ENCODE peak calls at places on chromosomes 1 and 21, in ten cellular contexts. B is prostate gland, H is IMR-90, D is mammary epithelial cell, L is MM.1S, A is left ventricle myocardium inferior, V is heart right ventricle, T is lung, Y is cardiac muscle cell, N is heart left ventricle. F is an unnamed sample.
A peak's percentile ranks its signal among the peaks of the same experiment; 100 is the strongest.

GRCh38 chr1:67766117-67766978 is 66.9 kb downstream of the GNG12 start:
- DNase-seq in B (no peak), H (peak; percentile 94), D (peak; percentile 70), L (peak; percentile 59), A (no peak), V (peak; percentile 32), T (no peak), Y (peak; percentile 71), N (peak; percentile 31), F (no peak)

GRCh38 chr1:87887095-87887494 is 558.4 kb downstream of the LMO4 start:
- DNase-seq in B (no peak), H (no peak), D (no peak), L (no peak), A (no peak), V (no peak), T (no peak), Y (no peak), N (no peak), F (no peak)

GRCh38 chr1:165329104-165329503 is 27.4 kb downstream of the LMX1A start:
- DNase-seq in B (no peak), H (no peak), D (no peak), L (no peak), A (no peak), V (no peak), T (no peak), Y (no peak), N (no peak), F (no peak)

GRCh38 chr1:191582169-191582568 is 576.1 kb upstream of the RGS18 start:
- DNase-seq in B (no peak), H (no peak), D (no peak), L (peak; percentile 25), A (no peak), V (no peak), T (no peak), Y (no peak), N (no peak), F (no peak)

GRCh38 chr1:27602510-27603319 is 1.2 kb downstream of the AHDC1 start:
- DNase-seq in B (peak; percentile 59), H (peak; percentile 31), D (peak; percentile 30), L (peak; percentile 24), A (peak; percentile 61), V (peak; percentile 69), T (no peak), Y (peak; percentile 58), N (peak; percentile 73), F (peak; percentile 79)

GRCh38 chr1:222283147-222283768 is 264.6 kb downstream of the HHIPL2 start:
- DNase-seq in B (no peak), H (peak; percentile 99), D (no peak), L (no peak), A (no peak), V (no peak), T (no peak), Y (no peak), N (no peak), F (no peak)

GRCh38 chr1:62687421-62687902 is 724 bp downstream of the DOCK7 start:
- DNase-seq in B (peak; percentile 16), H (peak; percentile 43), D (peak; percentile 41), L (peak; percentile 35), A (peak; percentile 32), V (peak; percentile 17), T (peak; percentile 29), Y (peak; percentile 79), N (peak; percentile 22), F (no peak)

GRCh38 chr21:45277101-45278045 is 10.3 kb downstream of the POFUT2 start:
- DNase-seq in B (no peak), H (no peak), D (no peak), L (no peak), A (no peak), V (no peak), T (no peak), Y (no peak), N (no peak), F (no peak)

GRCh38 chr1:117237701-117238413 is 27.1 kb upstream of the VTCN1 start:
- DNase-seq in B (no peak), H (no peak), D (peak; percentile 40), L (no peak), A (no peak), V (no peak), T (no peak), Y (no peak), N (no peak), F (no peak)

DNA sequence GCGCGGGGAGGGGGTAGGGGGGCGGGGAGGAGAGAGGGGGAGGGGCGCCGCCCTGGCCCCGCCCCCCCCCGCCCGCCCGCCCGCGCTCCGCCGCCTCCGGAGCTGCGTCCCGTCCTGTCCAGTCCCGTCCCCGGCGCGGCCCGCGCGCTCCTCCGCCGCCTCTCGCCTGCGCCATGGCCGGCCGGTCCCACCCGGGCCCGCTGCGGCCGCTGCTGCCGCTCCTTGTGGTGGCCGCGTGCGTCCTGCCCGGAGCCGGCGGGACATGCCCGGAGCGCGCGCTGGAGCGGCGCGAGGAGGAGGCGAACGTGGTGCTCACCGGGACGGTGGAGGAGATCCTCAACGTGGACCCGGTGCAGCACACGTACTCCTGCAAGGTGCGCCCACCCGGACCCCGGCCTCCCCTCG is at the start of gene AGRN:
- DNase-seq in B (no peak), H (no peak), D (peak; percentile 38), L (peak; percentile 19), A (no peak), V (no peak), T (no peak), Y (peak; percentile 69), N (peak; percentile 59), F (peak; percentile 60)
- H3K4me3 ChIP-seq in B (peak within 1 kb of the TSS; percentile 78), H (peak within 1 kb of the TSS; percentile 86), D (peak within 1 kb of the TSS; percentile 95), L (peak within 1 kb of the TSS; percentile 36), A (peak within 1 kb of the TSS; percentile 89), V (peak within 1 kb of the TSS; percentile 67), T (peak within 1 kb of the TSS; percentile 72), Y (peak within 1 kb of the TSS; percentile 93), N (peak within 1 kb of the TSS; percentile 80), F (peak within 1 kb of the TSS; percentile 48)

DNA sequence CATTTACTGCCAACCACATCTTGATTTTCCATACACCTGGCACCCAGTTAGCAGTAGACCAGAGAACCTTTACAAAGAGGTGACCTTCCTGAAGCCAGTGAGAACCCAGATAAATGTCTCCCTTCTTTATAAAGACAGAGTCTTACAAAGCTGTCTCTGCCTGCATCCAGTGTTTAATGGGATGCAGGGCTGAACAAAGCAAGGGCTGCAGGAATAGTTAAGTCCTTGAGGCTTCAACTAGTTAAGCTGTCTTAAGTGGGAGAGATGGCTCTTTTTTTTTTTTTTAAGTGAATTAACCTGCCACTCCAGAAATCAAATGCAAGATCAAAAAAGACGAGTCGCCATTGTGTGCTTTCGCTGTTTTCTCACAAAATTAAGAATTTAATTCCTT is 1.5 kb downstream of the AHCYL1 start:
- DNase-seq in B (no peak), H (no peak), D (no peak), L (no peak), A (no peak), V (no peak), T (no peak), Y (no peak), N (no peak), F (no peak)
- H3K4me1 ChIP-seq in B (peaks cover 4% of the 10 kb centered on the region), H (peaks cover 13% of the 10 kb centered on the region), D (peaks cover 26% of the 10 kb centered on the region), L (no peaks in the 10 kb centered on the region), A (peaks cover 75% of the 10 kb centered on the region), V (peaks cover 61% of the 10 kb centered on the region), T (no peaks in the 10 kb centered on the region), Y (peaks cover 31% of the 10 kb centered on the region), N (peaks cover 23% of the 10 kb centered on the region), F (peaks cover 34% of the 10 kb centered on the region)

DNA sequence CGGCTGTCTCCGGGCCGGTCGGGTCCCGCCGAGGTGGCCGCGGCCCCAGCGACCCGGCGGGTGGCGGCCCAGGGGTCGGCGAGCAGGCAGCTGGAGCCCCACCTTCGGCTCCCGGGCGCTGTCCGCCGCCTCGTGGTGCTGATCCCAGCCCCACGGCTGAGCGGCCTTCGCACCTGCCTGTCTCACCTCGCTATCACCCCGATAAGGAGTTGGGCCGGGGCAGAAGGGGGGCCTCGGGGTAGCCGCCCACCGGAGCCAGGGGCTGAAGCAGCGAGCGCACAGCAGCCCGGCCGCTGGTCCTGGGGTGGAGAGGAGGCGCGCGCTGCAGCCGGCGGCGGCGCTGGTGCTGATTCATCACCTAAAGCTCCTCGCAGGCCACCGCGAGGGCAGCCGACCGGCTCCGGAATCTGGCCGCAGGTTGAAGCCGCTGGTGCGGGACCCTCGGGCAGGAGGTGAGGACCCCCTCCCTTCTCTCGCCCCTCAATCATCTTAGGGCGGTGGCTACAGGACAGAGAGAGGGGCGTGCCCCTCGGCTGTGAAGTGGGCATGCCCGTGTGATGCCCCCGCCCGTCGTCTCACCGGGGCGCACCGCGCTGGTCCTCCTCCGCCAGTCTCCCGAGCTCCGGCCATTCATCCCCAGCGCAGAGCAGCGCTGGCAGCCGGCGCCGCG is 577 bp downstream of the TRIM67 start:
- DNase-seq in B (no peak), H (peak; percentile 26), D (peak; percentile 44), L (peak; percentile 35), A (no peak), V (no peak), T (no peak), Y (peak; percentile 77), N (peak; percentile 36), F (peak; percentile 28)
- H3K4me3 ChIP-seq in B (peak overlapping the region; percentile 24), H (no peak overlapping the region), D (no peak overlapping the region), L (no peak overlapping the region), A (peak overlapping the region; percentile 70), V (peak overlapping the region; percentile 47), T (no peak overlapping the region), Y (peak overlapping the region; percentile 40), N (peak overlapping the region; percentile 29), F (no peak overlapping the region)

GRCh38 chr1:9722378-9722749 is 70.8 kb downstream of the PIK3CD start:
- DNase-seq in B (no peak), H (no peak), D (no peak), L (no peak), A (no peak), V (no peak), T (no peak), Y (no peak), N (no peak), F (no peak)
- H3K4me1 ChIP-seq in B (no peaks in the 10 kb centered on the region), H (peaks cover 3% of the 10 kb centered on the region), D (peaks cover 51% of the 10 kb centered on the region), L (peaks cover 14% of the 10 kb centered on the region), A (no peaks in the 10 kb centered on the region), V (no peaks in the 10 kb centered on the region), T (no peaks in the 10 kb centered on the region), Y (no peaks in the 10 kb centered on the region), N (no peaks in the 10 kb centered on the region), F (no peaks in the 10 kb centered on the region)

DNA sequence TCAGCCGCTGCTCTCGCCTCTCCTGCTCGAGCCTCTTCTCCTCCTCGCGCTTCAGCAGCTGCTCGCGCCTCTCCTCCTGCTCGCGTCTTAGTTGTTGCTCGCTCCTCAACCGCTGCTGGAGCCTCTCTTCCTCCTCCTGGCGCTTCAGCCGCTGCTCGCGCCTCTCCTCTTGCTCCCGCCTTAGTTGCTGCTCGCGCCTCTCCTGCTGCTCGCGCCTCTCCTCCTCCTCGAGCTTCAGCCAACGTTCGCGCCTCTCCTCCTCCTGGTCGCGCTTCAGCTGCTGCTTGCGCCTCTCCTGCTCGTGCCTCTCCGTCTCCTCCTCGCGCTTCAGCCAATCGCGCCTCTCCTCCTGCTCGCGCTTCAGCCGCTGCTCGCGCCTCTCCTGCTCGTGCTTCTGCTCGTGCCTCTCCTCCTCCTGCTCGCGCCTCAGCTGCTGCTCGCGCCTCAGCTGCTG is 3.7 kb downstream of the TCHH start:
- DNase-seq in B (no peak), H (peak; percentile 34), D (peak; percentile 67), L (peak; percentile 79), A (no peak), V (no peak), T (no peak), Y (no peak), N (no peak), F (peak; percentile 1)
- H3K4me3 ChIP-seq in B (peak overlapping the region; percentile 30), H (peak overlapping the region; percentile 2), D (peak overlapping the region; percentile 65), L (peak overlapping the region; percentile 50), A (peak overlapping the region; percentile 67), V (peak overlapping the region; percentile 49), T (no peak overlapping the region), Y (no peak overlapping the region), N (peak overlapping the region; percentile 18), F (no peak overlapping the region)

GRCh38 chr1:103058393-103058792 is 49.9 kb downstream of the COL11A1 start:
- DNase-seq in B (no peak), H (no peak), D (no peak), L (no peak), A (no peak), V (no peak), T (no peak), Y (peak; percentile 77), N (no peak), F (no peak)
- H3K4me1 ChIP-seq in B (no peaks in the 10 kb centered on the region), H (no peaks in the 10 kb centered on the region), D (no peaks in the 10 kb centered on the region), L (no peaks in the 10 kb centered on the region), A (no peaks in the 10 kb centered on the region), V (no peaks in the 10 kb centered on the region), T (no peaks in the 10 kb centered on the region), Y (peaks cover 27% of the 10 kb centered on the region), N (no peaks in the 10 kb centered on the region), F (no peaks in the 10 kb centered on the region)